ENCODE peak calls at places on chromosome 1, in four cellular contexts. S is cardiac muscle cell, U is tibial artery, K is right lobe of liver. W is an unnamed sample.

GRCh38 chr1:62875676-62876075 is 91.7 kb downstream of the ATG4C start:
- DNase-seq in S (no peak), U (no peak), K (no peak), W (peak; percentile 50)

GRCh38 chr1:7915826-7916225 is 24.8 kb downstream of the TNFRSF9 start:
- DNase-seq in S (no peak), U (no peak), K (no peak), W (no peak)

GRCh38 chr1:219340796-219341195 is 167.1 kb downstream of the LYPLAL1 start:
- DNase-seq in S (no peak), U (no peak), K (no peak), W (peak; percentile 71)

GRCh38 chr1:183000161-183000560 is 23.1 kb upstream of the LAMC1 start:
- DNase-seq in S (no peak), U (no peak), K (no peak), W (no peak)

GRCh38 chr1:152869808-152870419 is 8.2 kb upstream of the SMCP start:
- DNase-seq in S (peak; percentile 70), U (peak; percentile 67), K (no peak), W (peak; percentile 89)

GRCh38 chr1:6359568-6360496 is 33.7 kb downstream of the ACOT7 start:
- DNase-seq in S (peak; percentile 56), U (peak; percentile 67), K (peak; percentile 93), W (no peak)

GRCh38 chr1:238660849-238661248 is 725.5 kb upstream of the CHRM3 start:
- DNase-seq in S (no peak), U (no peak), K (no peak), W (no peak)

GRCh38 chr1:149942885-149943284 is 6.2 kb upstream of the MTMR11 start:
- DNase-seq in S (no peak), U (no peak), K (no peak), W (no peak)

GRCh38 chr1:16043521-16043920 is at the start of gene CLCNKB:
- DNase-seq in S (no peak), U (no peak), K (no peak), W (no peak)

GRCh38 chr1:117653732-117654484 is 48.1 kb downstream of the TENT5C start:
- DNase-seq in S (no peak), U (no peak), K (no peak), W (peak; percentile 32)

GRCh38 chr1:85581138-85581801 is 709 bp downstream of the CCN1 start:
- DNase-seq in S (peak; percentile 83), U (peak; percentile 54), K (peak; percentile 87), W (peak; percentile 69)

GRCh38 chr1:36475910-36476604 is 6.7 kb downstream of the CSF3R start:
- DNase-seq in S (no peak), U (no peak), K (no peak), W (no peak)

GRCh38 chr1:168379110-168379860 is 98.6 kb downstream of the TBX19 start:
- DNase-seq in S (no peak), U (no peak), K (no peak), W (peak; percentile 76)

GRCh38 chr1:231407537-231408396 is 14.3 kb downstream of the EGLN1 start:
- DNase-seq in S (no peak), U (no peak), K (no peak), W (peak; percentile 65)

GRCh38 chr1:201758508-201759050 is 70.4 kb upstream of the IPO9 start:
- DNase-seq in S (no peak), U (no peak), K (no peak), W (no peak)

GRCh38 chr1:2978691-2979190 is 42.5 kb upstream of the ACTRT2 start:
- DNase-seq in S (no peak), U (no peak), K (no peak), W (no peak)

GRCh38 chr1:67110352-67110751 is 24.4 kb downstream of the C1orf141 start:
- DNase-seq in S (no peak), U (no peak), K (no peak), W (no peak)

GRCh38 chr1:47576758-47577115 is 138.9 kb downstream of the FOXD2 start:
- DNase-seq in S (no peak), U (no peak), K (no peak), W (no peak)
- H3K4me1 ChIP-seq in S (peaks cover 6% of the 10 kb centered on the region), U (no peaks in the 10 kb centered on the region), K (no peaks in the 10 kb centered on the region), W (peaks cover 4% of the 10 kb centered on the region)

GRCh38 chr1:208807446-208808117 is 563.4 kb upstream of the PLXNA2 start:
- DNase-seq in S (no peak), U (no peak), K (no peak), W (peak; percentile 80)
- H3K4me3 ChIP-seq in S (no peak overlapping the region), U (no peak overlapping the region), K (no peak overlapping the region), W (no peak overlapping the region)

DNA sequence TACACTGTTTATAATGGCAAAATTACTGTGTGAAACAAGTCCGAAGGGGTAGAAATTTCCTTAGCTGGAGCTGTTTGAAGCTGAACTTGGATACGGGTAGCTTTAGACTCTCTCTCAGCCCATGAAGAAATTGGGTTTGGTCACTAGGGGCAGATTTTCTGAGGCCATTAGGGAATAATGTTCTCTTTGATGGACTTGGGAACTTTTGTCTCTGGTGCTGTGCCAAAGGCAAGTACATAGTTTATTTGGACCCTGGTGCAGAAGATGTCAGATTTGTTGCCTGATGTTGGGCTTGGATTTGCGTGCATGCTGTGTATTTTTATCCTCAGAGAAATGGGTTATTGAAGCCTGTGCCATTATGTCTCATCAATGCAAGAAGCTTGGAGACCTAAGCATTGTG is 109.6 kb downstream of the VPS13D start:
- DNase-seq in S (peak; percentile 21), U (no peak), K (no peak), W (peak; percentile 31)
- TF ChIP-seq CTCF in S (peak; percentile 27), U (peak; percentile 5), K (peak; percentile 15), W (peak; percentile 43)

GRCh38 chr1:17875882-17876280 is 120.7 kb downstream of the ACTL8 start:
- DNase-seq in S (peak; percentile 37), U (no peak), K (no peak), W (peak; percentile 33)

GRCh38 chr1:17878837-17879236 is 123.7 kb downstream of the ACTL8 start:
- DNase-seq in S (no peak), U (no peak), K (no peak), W (peak; percentile 39)

GRCh38 chr1:17877896-17878295 is 122.8 kb downstream of the ACTL8 start:
- DNase-seq in S (no peak), U (no peak), K (no peak), W (no peak)

GRCh38 chr1:17875171-17875881 is 120.2 kb downstream of the ACTL8 start:
- DNase-seq in S (no peak), U (no peak), K (no peak), W (peak; percentile 56)

GRCh38 chr1:17877316-17877715 is 122.2 kb downstream of the ACTL8 start:
- DNase-seq in S (no peak), U (no peak), K (no peak), W (no peak)
- H3K4me1 ChIP-seq in S (peaks cover 14% of the 10 kb centered on the region), U (no peaks in the 10 kb centered on the region), K (no peaks in the 10 kb centered on the region), W (peaks cover 33% of the 10 kb centered on the region)

DNA sequence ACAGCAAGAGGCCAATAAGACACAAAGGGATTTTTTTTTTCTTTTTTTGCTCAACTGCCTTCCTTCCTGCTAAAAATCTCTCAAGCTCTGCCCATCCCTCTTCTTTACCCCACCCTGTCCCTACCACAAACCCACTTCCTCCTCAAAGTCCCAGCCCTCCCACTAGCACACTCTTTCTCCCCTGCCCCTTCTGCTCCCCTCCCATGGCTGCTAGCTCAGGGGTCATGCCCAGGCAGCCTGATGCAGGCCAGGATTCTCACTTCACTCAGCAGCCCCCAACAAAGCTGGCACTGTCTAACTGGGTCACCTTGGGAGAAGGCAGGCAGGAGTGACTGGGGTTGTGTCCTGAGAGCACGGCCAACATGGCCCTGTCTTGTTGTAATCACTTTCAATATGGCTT is 28.8 kb upstream of the PPP2R5A start:
- DNase-seq in S (no peak), U (no peak), K (no peak), W (no peak)
- H3K4me3 ChIP-seq in S (no peak overlapping the region), U (no peak overlapping the region), K (no peak overlapping the region), W (no peak overlapping the region)

DNA sequence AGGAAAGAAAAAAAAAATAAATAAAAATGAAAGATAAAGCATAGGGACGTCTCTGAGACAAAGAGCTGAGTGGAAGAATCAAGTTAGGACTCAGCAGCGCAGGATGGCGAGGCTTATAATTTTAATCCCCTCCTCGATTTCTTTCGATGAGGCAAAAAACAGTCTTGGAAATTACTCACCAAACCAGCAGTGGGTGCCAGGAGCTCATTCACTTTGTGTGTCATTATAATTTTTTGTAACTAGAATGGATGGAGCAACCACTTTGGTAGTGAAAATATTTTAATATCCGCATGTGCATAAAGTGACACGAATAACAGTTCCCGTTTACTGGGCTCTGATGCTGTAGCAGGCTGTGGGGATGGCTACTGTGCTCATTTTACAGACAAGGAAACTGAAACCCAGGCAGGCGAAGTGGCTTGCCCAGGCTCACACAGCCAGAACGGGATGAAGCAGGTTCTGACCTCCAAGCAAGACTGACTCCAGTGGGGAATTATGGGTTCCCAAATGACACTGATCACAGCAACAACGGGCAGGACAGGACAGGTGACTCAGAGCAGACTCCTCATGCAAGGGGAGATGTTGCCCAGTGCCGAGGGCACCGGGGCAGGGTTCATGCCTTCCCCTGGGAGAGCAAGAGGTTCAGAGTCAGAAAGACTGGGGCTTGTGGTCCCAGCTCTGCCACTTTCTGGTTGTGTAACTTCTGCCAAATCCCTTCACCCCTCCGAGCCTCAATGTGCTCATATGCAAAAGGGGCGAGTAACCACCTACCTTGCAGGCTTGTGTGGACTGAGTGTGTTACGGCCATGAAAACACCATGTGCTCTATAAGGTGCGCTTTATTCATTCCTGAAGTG is 63.6 kb downstream of the RUNX3 start:
- DNase-seq in S (no peak), U (no peak), K (no peak), W (peak; percentile 64)
- TF ChIP-seq CTCF in S (no peak), U (no peak), K (no peak), W (no peak)